ENCODE peak calls at places on chromosomes 3 and 15, in eight cellular contexts. V, W, Y, P, O, B, N and D are unnamed samples.

GRCh38 chr3:134677196-134677986 is 26.6 kb upstream of the KY start:
- DNase-seq in B (no peak), Y (no peak), O (peak; percentile 8), W (no peak), N (no peak), V (peak; percentile 5), P (no peak), D (no peak)

GRCh38 chr3:28077566-28077965 is 163.9 kb upstream of the CMC1 start:
- DNase-seq in Y (no peak), W (no peak), N (peak; percentile 5), O (peak; percentile 40), P (peak; percentile 16), V (peak; percentile 4), B (no peak), D (peak; percentile 73)

GRCh38 chr15:69607101-69607500 is 154.5 kb downstream of the RPLP1 start:
- DNase-seq in N (no peak), B (no peak), P (peak; percentile 72), O (no peak), Y (no peak), W (no peak), V (no peak), D (no peak)

GRCh38 chr3:162586591-162586990 is 1090.0 kb downstream of the OTOL1 start:
- DNase-seq in W (no peak), O (no peak), N (no peak), V (no peak), Y (peak; percentile 71), B (peak; percentile 15), P (no peak), D (no peak)

GRCh38 chr15:48393650-48394049 is 62.4 kb downstream of the DUT start:
- DNase-seq in N (no peak), Y (no peak), W (no peak), B (no peak), V (peak; percentile 97), O (no peak), P (peak; percentile 84), D (peak; percentile 94)

GRCh38 chr3:50651445-50651844 is 23.3 kb upstream of the DOCK3 start:
- DNase-seq in P (no peak), W (no peak), O (no peak), N (no peak), Y (no peak), B (no peak), V (no peak), D (no peak)

GRCh38 chr15:29612701-29613100 is 209.6 kb downstream of the TJP1 start:
- DNase-seq in N (no peak), W (no peak), B (peak; percentile 28), O (no peak), V (peak; percentile 34), Y (peak; percentile 57), P (peak; percentile 65), D (no peak)

GRCh38 chr3:188262913-188263683 is 109.1 kb downstream of the LPP start:
- DNase-seq in B (peak; percentile 26), O (no peak), N (no peak), W (peak; percentile 71), V (peak; percentile 97), Y (peak; percentile 91), P (peak; percentile 95), D (peak; percentile 76)

GRCh38 chr15:74340139-74340538 is 27.3 kb downstream of the CYP11A1 start:
- DNase-seq in P (peak; percentile 24), B (no peak), Y (no peak), V (no peak), N (no peak), W (peak; percentile 98), O (no peak), D (no peak)

GRCh38 chr3:32613183-32613582 is 42.5 kb upstream of the DYNC1LI1 start:
- DNase-seq in B (no peak), O (no peak), N (no peak), V (no peak), Y (no peak), P (no peak), W (no peak), D (no peak)

GRCh38 chr3:195897081-195897852 is 11.1 kb downstream of the TNK2 start:
- DNase-seq in V (peak; percentile 55), O (no peak), W (no peak), N (no peak), P (peak; percentile 72), Y (peak; percentile 82), B (peak; percentile 51), D (peak; percentile 92)

GRCh38 chr15:42736178-42736792 is 643 bp downstream of the CDAN1 start:
- DNase-seq in N (peak; percentile 23), V (peak; percentile 17), O (no peak), W (no peak), Y (peak; percentile 17), B (peak; percentile 59), P (peak; percentile 7), D (no peak)

GRCh38 chr3:23811117-23811487 is 5.3 kb downstream of the UBE2E1 start:
- DNase-seq in P (no peak), V (no peak), B (peak; percentile 37), O (no peak), N (peak; percentile 48), W (no peak), Y (no peak), D (no peak)

DNA sequence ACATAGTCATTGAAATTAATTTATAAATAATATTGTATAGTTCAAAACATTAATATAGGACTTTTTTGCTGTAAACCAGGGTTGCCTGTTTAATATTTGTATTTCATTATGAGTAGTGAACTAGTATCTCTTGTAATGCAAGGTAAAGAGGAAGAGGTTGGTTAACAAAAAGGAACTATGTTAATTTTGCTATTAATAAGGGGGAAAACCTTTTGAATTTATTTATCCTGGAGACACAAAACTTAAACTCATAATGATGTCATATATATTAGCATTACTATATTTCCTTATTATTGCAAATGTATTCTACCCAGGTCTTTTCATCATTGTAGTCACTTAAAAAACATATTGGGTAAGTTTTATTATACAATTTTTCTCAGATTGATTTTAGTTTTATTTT is 94.5 kb downstream of the CHL1 start:
- DNase-seq in V (no peak), Y (no peak), W (no peak), O (no peak), P (no peak), N (no peak), B (no peak), D (no peak)
- H3K9me3 ChIP-seq in V (peaks cover 2% of the 10 kb centered on the region), Y (no peaks in the 10 kb centered on the region), W (no peaks in the 10 kb centered on the region), O (no peaks in the 10 kb centered on the region), P (no peaks in the 10 kb centered on the region), N (no peaks in the 10 kb centered on the region), B (no peaks in the 10 kb centered on the region), D (no peaks in the 10 kb centered on the region)

GRCh38 chr3:64381369-64381768 is 156.1 kb upstream of the PRICKLE2 start:
- DNase-seq in B (no peak), O (no peak), P (no peak), V (no peak), W (no peak), Y (peak; percentile 12), N (no peak), D (no peak)

GRCh38 chr3:64380539-64380938 is 155.3 kb upstream of the PRICKLE2 start:
- DNase-seq in N (no peak), P (no peak), Y (no peak), B (no peak), O (no peak), V (no peak), W (no peak), D (no peak)

GRCh38 chr3:64377942-64378341 is 152.7 kb upstream of the PRICKLE2 start:
- DNase-seq in O (no peak), V (no peak), W (no peak), B (no peak), Y (no peak), P (no peak), N (no peak), D (no peak)

GRCh38 chr3:64375737-64376136 is 150.5 kb upstream of the PRICKLE2 start:
- DNase-seq in Y (no peak), O (no peak), P (no peak), W (no peak), V (no peak), B (no peak), N (no peak), D (no peak)
- H3K4me3 ChIP-seq in Y (no peak overlapping the region), O (no peak overlapping the region), P (no peak overlapping the region), W (no peak overlapping the region), V (no peak overlapping the region), B (no peak overlapping the region), N (no peak overlapping the region), D (no peak overlapping the region)

GRCh38 chr15:39364721-39365120 is 216.2 kb upstream of the THBS1 start:
- DNase-seq in N (no peak), V (no peak), W (no peak), O (no peak), P (no peak), B (no peak), Y (no peak), D (no peak)

GRCh38 chr15:39365161-39365560 is 215.7 kb upstream of the THBS1 start:
- DNase-seq in W (no peak), B (no peak), P (peak; percentile 47), O (no peak), V (peak; percentile 95), Y (peak; percentile 8), N (no peak), D (no peak)

GRCh38 chr15:39361497-39361896 is 219.4 kb upstream of the THBS1 start:
- DNase-seq in W (no peak), B (no peak), Y (no peak), V (peak; percentile 24), P (peak; percentile 32), O (no peak), N (no peak), D (no peak)

GRCh38 chr15:39363761-39364586 is 216.9 kb upstream of the THBS1 start:
- DNase-seq in V (peak; percentile 88), Y (no peak), P (peak; percentile 61), B (no peak), N (no peak), O (no peak), W (peak; percentile 39), D (peak; percentile 29)

DNA sequence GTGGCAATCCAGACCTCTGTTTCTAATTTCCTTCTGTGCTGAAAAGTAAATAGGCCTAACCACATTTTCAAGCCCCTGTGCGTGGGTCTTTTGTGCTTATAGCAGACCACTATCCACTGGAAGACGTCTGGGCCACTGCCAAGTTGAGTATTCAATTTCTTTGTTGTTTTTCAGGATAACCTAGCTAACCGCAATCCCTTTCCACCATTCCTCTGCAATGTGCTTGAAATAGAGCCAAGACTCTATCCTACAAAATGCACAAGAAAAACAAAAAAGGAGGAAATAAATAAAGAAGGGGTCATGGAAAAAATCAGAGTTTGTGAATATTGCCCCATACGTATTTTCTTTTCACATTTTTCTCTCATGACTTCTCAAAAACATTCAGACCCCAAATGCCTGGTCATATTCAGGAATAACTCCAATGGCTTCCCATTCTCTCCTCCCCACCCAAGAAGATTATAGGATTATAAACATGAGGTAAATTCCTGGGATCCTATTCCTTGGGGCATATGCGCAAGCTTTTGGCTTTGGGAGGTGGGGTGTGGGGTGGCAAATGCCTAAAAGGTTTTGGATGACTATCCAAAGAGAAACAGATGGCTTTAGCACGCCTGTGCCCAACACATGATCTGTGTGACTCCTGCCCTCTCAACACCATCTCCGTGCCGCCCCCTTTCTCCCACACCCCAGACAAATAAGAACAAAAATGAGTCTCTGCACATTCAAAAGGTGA is 217.9 kb upstream of the THBS1 start:
- DNase-seq in B (peak; percentile 41), P (peak; percentile 99), W (no peak), V (peak; percentile 99), N (no peak), O (no peak), Y (peak; percentile 14), D (peak; percentile 91)
- H3K27me3 ChIP-seq in B (no peaks in the 10 kb centered on the region), P (no peaks in the 10 kb centered on the region), W (no peaks in the 10 kb centered on the region), V (no peaks in the 10 kb centered on the region), N (peaks cover 14% of the 10 kb centered on the region), O (no peaks in the 10 kb centered on the region), Y (no peaks in the 10 kb centered on the region), D (no peaks in the 10 kb centered on the region)

DNA sequence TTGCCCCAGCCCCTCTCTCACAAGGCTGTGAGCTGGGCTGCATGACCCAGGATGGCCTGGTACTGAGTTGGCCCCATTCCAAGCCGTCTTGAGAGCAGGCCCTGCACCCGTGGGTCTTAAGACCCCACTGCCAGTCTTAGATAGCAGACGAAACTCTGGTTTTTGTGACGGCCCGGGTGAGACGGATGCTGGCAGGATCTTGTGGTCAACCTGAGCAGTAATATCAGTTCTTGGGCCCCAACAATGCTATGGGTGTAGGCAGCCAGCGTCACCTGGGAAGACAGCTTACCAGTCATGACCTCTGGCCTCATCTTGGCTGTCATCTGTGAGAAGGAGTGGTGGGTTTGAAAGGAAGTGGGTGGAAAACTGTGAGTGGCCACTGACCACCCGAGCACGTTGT is 305.8 kb downstream of the ARRDC4 start:
- DNase-seq in N (no peak), O (no peak), P (no peak), Y (no peak), W (no peak), B (no peak), V (no peak), D (no peak)
- H3K9me3 ChIP-seq in N (peaks cover 2% of the 10 kb centered on the region), O (no peaks in the 10 kb centered on the region), P (no peaks in the 10 kb centered on the region), Y (peaks cover 26% of the 10 kb centered on the region), W (no peaks in the 10 kb centered on the region), B (no peaks in the 10 kb centered on the region), V (no peaks in the 10 kb centered on the region), D (peaks cover 3% of the 10 kb centered on the region)